ENCODE peak calls at places on chromosomes 12 and 14, in ten cellular contexts. H, P, L, Q, J, K, C, T, S and R are unnamed samples.

GRCh38 chr14:69355955-69356321 is 42.2 kb downstream of the ERH start:
- DNase-seq in Q (peak; percentile 80), L (no peak), H (no peak), K (no peak), S (peak; percentile 50), T (no peak), P (no peak), J (no peak), C (no peak), R (no peak)

GRCh38 chr14:88872976-88873375 is 48.5 kb downstream of the TTC8 start:
- DNase-seq in C (no peak), J (no peak), P (no peak), Q (no peak), L (no peak), H (no peak), T (no peak), S (no peak), K (no peak), R (no peak)

GRCh38 chr14:51436630-51437029 is 196.6 kb downstream of the TMX1 start:
- DNase-seq in J (no peak), L (no peak), K (no peak), S (no peak), C (no peak), H (no peak), P (no peak), Q (no peak), T (no peak), R (no peak)

GRCh38 chr14:39107624-39108023 is 4.6 kb upstream of the SEC23A start:
- DNase-seq in Q (no peak), H (peak; percentile 59), J (no peak), P (no peak), L (peak; percentile 40), C (no peak), T (no peak), S (peak; percentile 67), K (no peak), R (peak; percentile 20)

GRCh38 chr12:108634225-108634795 is 616 bp upstream of the SELPLG start:
- DNase-seq in H (no peak), C (peak; percentile 25), P (no peak), K (no peak), Q (no peak), J (no peak), S (no peak), T (peak; percentile 70), L (peak; percentile 71), R (peak; percentile 35)

GRCh38 chr12:111112699-111113098 is 192.3 kb upstream of the MYL2 start:
- DNase-seq in S (no peak), J (no peak), H (no peak), C (no peak), L (no peak), K (no peak), P (no peak), Q (no peak), T (no peak), R (no peak)

GRCh38 chr12:116939734-116940133 is 29.0 kb downstream of the FBXW8 start:
- DNase-seq in P (no peak), Q (no peak), S (no peak), L (no peak), T (no peak), H (no peak), J (no peak), K (no peak), C (no peak), R (no peak)

GRCh38 chr12:51334774-51335173 is 10.8 kb upstream of the BIN2 start:
- DNase-seq in T (no peak), C (no peak), K (no peak), L (no peak), J (no peak), H (no peak), P (no peak), Q (no peak), S (no peak), R (no peak)

GRCh38 chr12:78418919-78419318 is 445.7 kb upstream of the SYT1 start:
- DNase-seq in T (no peak), K (no peak), H (no peak), P (no peak), Q (no peak), C (no peak), J (no peak), S (no peak), L (peak; percentile 78), R (no peak)

GRCh38 chr14:23430016-23430732 is 5.3 kb downstream of the MYH7 start:
- DNase-seq in Q (no peak), J (no peak), L (no peak), P (no peak), C (no peak), H (no peak), K (no peak), S (no peak), T (no peak), R (no peak)

GRCh38 chr12:3453947-3454675 is 36.9 kb upstream of the PRMT8 start:
- DNase-seq in K (no peak), J (no peak), H (no peak), L (no peak), S (peak; percentile 36), C (no peak), T (no peak), P (no peak), Q (peak; percentile 57), R (no peak)

GRCh38 chr12:104769207-104769606 is 188.9 kb downstream of the SLC41A2 start:
- DNase-seq in P (no peak), K (no peak), C (no peak), S (no peak), Q (no peak), J (no peak), T (no peak), H (no peak), L (no peak), R (no peak)